ENCODE peak calls at places on chromosomes 2 and 18, in four cellular contexts. H is mesendoderm; Z is stimulated activated CD4-positive, alpha-beta T cell treated with anti-CD3 and anti-CD28 coated beads, Interleukin-1b, Interleukin-23, amount 100 ng/mL, for 1 hour; L is aorta. R is an unnamed sample.

GRCh38 chr2:127103243-127104165 is 3.5 kb downstream of the BIN1 start:
- DNase-seq in L (peak), H (no peak), Z (no peak), R (no peak)

GRCh38 chr2:160906878-160907277 is 253.3 kb upstream of the TANK start:
- DNase-seq in Z (no peak), H (peak), L (no peak), R (no peak)

GRCh38 chr18:36249392-36249791 is 48.1 kb upstream of the FHOD3 start:
- DNase-seq in Z (no peak), L (no peak), H (no peak), R (no peak)

GRCh38 chr2:236585966-236586365 is 16.3 kb downstream of the ACKR3 start:
- DNase-seq in Z (no peak), L (no peak), H (no peak), R (no peak)

GRCh38 chr2:86522711-86523110 is 40.5 kb downstream of the CHMP3 start:
- DNase-seq in Z (no peak), L (no peak), H (no peak), R (no peak)

GRCh38 chr2:120348134-120349103 is 2.5 kb downstream of the INHBB start:
- DNase-seq in Z (no peak), H (no peak), L (no peak), R (no peak)

GRCh38 chr2:6417050-6417449 is 448.7 kb downstream of the CMPK2 start:
- DNase-seq in L (no peak), Z (no peak), H (no peak), R (no peak)

GRCh38 chr2:11292464-11293255 is 51.8 kb downstream of the ROCK2 start:
- DNase-seq in Z (no peak), H (peak), L (no peak), R (no peak)

GRCh38 chr2:38512211-38512610 is 90.5 kb downstream of the HNRNPLL start:
- DNase-seq in H (no peak), L (peak), Z (no peak), R (no peak)

GRCh38 chr18:34370704-34371405 is 146.1 kb upstream of the NOL4 start:
- DNase-seq in Z (no peak), H (no peak), L (no peak), R (no peak)

GRCh38 chr2:228369400-228370031 is 188.0 kb upstream of the SPHKAP start:
- DNase-seq in Z (no peak), H (no peak), L (no peak), R (no peak)

GRCh38 chr18:61388010-61388409 is 54.8 kb downstream of the CDH20 start:
- DNase-seq in L (no peak), H (no peak), Z (no peak), R (no peak)

GRCh38 chr2:226771067-226771466 is 28.6 kb downstream of the IRS1 start:
- DNase-seq in H (no peak), Z (no peak), L (no peak), R (no peak)

GRCh38 chr2:55116966-55117365 is 66.7 kb upstream of the RTN4 start:
- DNase-seq in L (no peak), H (no peak), Z (no peak), R (no peak)

GRCh38 chr2:121721926-121722325 is 14.7 kb downstream of the NIFK start:
- DNase-seq in L (peak), H (no peak), Z (no peak), R (no peak)

GRCh38 chr2:28338754-28339325 is 53.8 kb upstream of the FOSL2 start:
- DNase-seq in H (no peak), Z (no peak), L (peak), R (no peak)

GRCh38 chr2:108637304-108637669 is 82.0 kb upstream of the RANBP2 start:
- DNase-seq in H (no peak), L (no peak), Z (no peak), R (peak)

GRCh38 chr18:45403341-45404049 is 211.8 kb upstream of the SLC14A2 start:
- DNase-seq in H (no peak), Z (no peak), L (no peak), R (no peak)

GRCh38 chr18:58476521-58477210 is 152.2 kb downstream of the ALPK2 start:
- DNase-seq in L (no peak), H (no peak), Z (no peak), R (no peak)

GRCh38 chr18:58267493-58267892 is 223.5 kb downstream of the NEDD4L start:
- DNase-seq in Z (no peak), L (no peak), H (no peak), R (no peak)

GRCh38 chr2:230439590-230439989 is 23.6 kb downstream of the SP100 start:
- DNase-seq in Z (no peak), H (no peak), L (no peak), R (no peak)

GRCh38 chr2:200484934-200485333 is 24.9 kb downstream of the KCTD18 start:
- DNase-seq in Z (no peak), H (no peak), L (no peak), R (no peak)

GRCh38 chr18:42113529-42114191 is 158.6 kb downstream of the PIK3C3 start:
- DNase-seq in H (peak), Z (no peak), L (no peak), R (no peak)

GRCh38 chr2:23826771-23827170 is 100.2 kb downstream of the ATAD2B start:
- DNase-seq in Z (no peak), H (no peak), L (no peak), R (no peak)

GRCh38 chr2:189144700-189145211 is 34.8 kb downstream of the COL5A2 start:
- DNase-seq in H (peak), Z (no peak), L (no peak), R (no peak)

GRCh38 chr2:10389191-10389590 is 58.9 kb downstream of the ODC1 start:
- DNase-seq in Z (no peak), H (no peak), L (no peak), R (no peak)

GRCh38 chr18:23573948-23574431 is 12.3 kb downstream of the NPC1 start:
- DNase-seq in H (peak), L (no peak), Z (no peak), R (peak)

GRCh38 chr2:71671203-71671602 is 217.8 kb downstream of the DYSF start:
- DNase-seq in Z (no peak), H (no peak), L (peak), R (no peak)

GRCh38 chr2:156765043-156765442 is 328.9 kb downstream of the GPD2 start:
- DNase-seq in H (no peak), Z (no peak), L (no peak), R (no peak)

GRCh38 chr18:33356735-33357134 is 83.8 kb downstream of the CCDC178 start:
- DNase-seq in H (peak), L (no peak), Z (no peak), R (no peak)

GRCh38 chr2:124663293-124663997 is 638.4 kb downstream of the CNTNAP5 start:
- DNase-seq in L (no peak), Z (no peak), H (peak), R (no peak)

GRCh38 chr2:218964041-218964771 is 4.7 kb downstream of the CDK5R2 start:
- DNase-seq in L (peak), H (peak), Z (no peak), R (peak)

GRCh38 chr2:51782874-51783765 is 751.2 kb upstream of the NRXN1 start:
- DNase-seq in L (no peak), H (no peak), Z (no peak), R (no peak)

GRCh38 chr2:20514596-20515269 is 67.9 kb downstream of the RHOB start:
- DNase-seq in H (peak), Z (no peak), L (no peak), R (peak)

GRCh38 chr2:108908717-108909077 is 80.3 kb downstream of the EDAR start:
- DNase-seq in L (no peak), Z (no peak), H (no peak), R (no peak)

GRCh38 chr2:156691014-156691413 is 254.8 kb downstream of the GPD2 start:
- DNase-seq in H (no peak), L (no peak), Z (no peak), R (no peak)

GRCh38 chr18:67318651-67319050 is 197.9 kb downstream of the DSEL start:
- DNase-seq in H (no peak), Z (no peak), L (no peak), R (no peak)

GRCh38 chr2:162591403-162592083 is 247.0 kb downstream of the KCNH7 start:
- DNase-seq in H (no peak), L (no peak), Z (no peak), R (no peak)

R was measured in H54.